ENCODE peak calls at places on chromosomes 4 and X, in five cellular contexts. F is progenitor cell of endocrine pancreas, S is fibroblast of lung, K is HFFc6, X is fibroblast of mammary gland. C is an unnamed sample.

GRCh38 chr4:24470681-24471622 is 113.4 kb downstream of the DHX15 start:
- DNase-seq in F (peak; percentile 19), S (peak; percentile 64), K (no peak), X (peak; percentile 45), C (peak; percentile 52)

GRCh38 chrX:11190745-11191510 is 79.8 kb downstream of the HCCS start:
- DNase-seq in F (no peak), S (no peak), K (no peak), X (no peak), C (no peak)

GRCh38 chrX:2662586-2662985 is 28.5 kb upstream of the CD99 start:
- DNase-seq in F (no peak), S (no peak), K (no peak), X (no peak), C (no peak)

GRCh38 chrX:72381439-72382198 is 75.9 kb upstream of the CITED1 start:
- DNase-seq in F (no peak), S (peak; percentile 21), K (no peak), X (peak; percentile 17), C (no peak)

GRCh38 chrX:70969635-70970481 is 39.0 kb upstream of the SLC7A3 start:
- DNase-seq in F (no peak), S (no peak), K (no peak), X (no peak), C (no peak)

GRCh38 chr4:2082118-2082517 is 23.0 kb downstream of the NAT8L start:
- DNase-seq in F (no peak), S (no peak), K (no peak), X (no peak), C (peak; percentile 24)

GRCh38 chr4:105710678-105711077 is 2.1 kb downstream of the GSTCD start:
- DNase-seq in F (no peak), S (peak; percentile 2), K (peak; percentile 16), X (peak; percentile 54), C (no peak)

GRCh38 chrX:97806238-97806637 is 922.5 kb downstream of the RPA4 start:
- DNase-seq in F (no peak), S (peak; percentile 72), K (peak; percentile 56), X (peak; percentile 24), C (no peak)

GRCh38 chrX:71235482-71235881 is 12.5 kb downstream of the GJB1 start:
- DNase-seq in F (no peak), S (no peak), K (no peak), X (no peak), C (no peak)

GRCh38 chrX:64894454-64895038 is 81.7 kb downstream of the ZC4H2 start:
- DNase-seq in F (peak; percentile 14), S (no peak), K (no peak), X (peak; percentile 7), C (peak; percentile 53)

GRCh38 chr4:124030038-124030638 is 633.5 kb downstream of the SPRY1 start:
- DNase-seq in F (no peak), S (no peak), K (no peak), X (peak; percentile 45), C (no peak)

GRCh38 chr4:76420901-76421581 is at the start of gene CCDC158:
- DNase-seq in F (no peak), S (peak; percentile 36), K (no peak), X (no peak), C (no peak)

GRCh38 chr4:109629775-109630174 is 69.7 kb downstream of the MCUB start:
- DNase-seq in F (no peak), S (no peak), K (no peak), X (no peak), C (no peak)

GRCh38 chr4:127580891-127581290 is 51.9 kb upstream of the INTU start:
- DNase-seq in F (no peak), S (no peak), K (no peak), X (no peak), C (no peak)

GRCh38 chrX:119541188-119541587 is 24.0 kb downstream of the STEEP1 start:
- DNase-seq in F (no peak), S (peak; percentile 74), K (peak; percentile 75), X (peak; percentile 82), C (no peak)

GRCh38 chr4:181647396-181648107 is 595.6 kb upstream of the TENM3 start:
- DNase-seq in F (no peak), S (no peak), K (peak; percentile 19), X (peak; percentile 37), C (no peak)

GRCh38 chrX:115989686-115990085 is 180.9 kb upstream of the AGTR2 start:
- DNase-seq in F (no peak), S (no peak), K (no peak), X (no peak), C (no peak)

GRCh38 chrX:115988825-115989224 is 181.7 kb upstream of the AGTR2 start:
- DNase-seq in F (no peak), S (no peak), K (no peak), X (no peak), C (no peak)
- TF ChIP-seq CTCF in F (peak; percentile 67), S (no peak), K (no peak), X (peak; percentile 32), C (no peak)

DNA sequence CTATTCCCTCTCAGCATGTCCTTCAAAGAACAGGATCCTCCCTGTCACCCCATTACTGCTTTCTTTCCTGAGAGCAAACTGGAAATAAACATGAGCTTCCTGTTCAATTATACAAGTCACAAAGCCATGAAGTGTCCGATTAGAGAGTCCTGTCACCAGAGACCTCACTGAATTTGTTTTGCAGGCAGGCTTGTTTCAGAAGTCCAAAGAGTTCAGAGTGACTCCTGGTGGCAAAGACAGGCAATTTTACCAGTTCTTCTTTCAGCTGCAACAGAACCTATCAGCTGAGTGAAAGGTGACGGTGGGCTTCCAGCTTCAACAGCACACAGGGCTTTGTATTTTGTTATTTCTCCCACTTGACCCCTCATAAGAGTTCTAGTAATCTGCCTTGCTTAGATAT is 6.4 kb downstream of the ELK1 start:
- DNase-seq in F (no peak), S (peak; percentile 21), K (no peak), X (peak; percentile 47), C (no peak)
- TF ChIP-seq CTCF in F (peak; percentile 33), S (peak; percentile 43), K (peak; percentile 40), X (peak; percentile 46), C (no peak)

GRCh38 chr4:8239661-8240060 is 29.9 kb upstream of the HTRA3 start:
- DNase-seq in F (no peak), S (no peak), K (no peak), X (no peak), C (no peak)

GRCh38 chr4:8237256-8237989 is 32.1 kb upstream of the HTRA3 start:
- DNase-seq in F (no peak), S (no peak), K (no peak), X (no peak), C (no peak)

GRCh38 chr4:8238061-8238511 is 31.5 kb upstream of the HTRA3 start:
- DNase-seq in F (no peak), S (no peak), K (no peak), X (no peak), C (peak; percentile 88)

GRCh38 chr4:8239226-8239625 is 30.3 kb upstream of the HTRA3 start:
- DNase-seq in F (no peak), S (no peak), K (no peak), X (no peak), C (no peak)

DNA sequence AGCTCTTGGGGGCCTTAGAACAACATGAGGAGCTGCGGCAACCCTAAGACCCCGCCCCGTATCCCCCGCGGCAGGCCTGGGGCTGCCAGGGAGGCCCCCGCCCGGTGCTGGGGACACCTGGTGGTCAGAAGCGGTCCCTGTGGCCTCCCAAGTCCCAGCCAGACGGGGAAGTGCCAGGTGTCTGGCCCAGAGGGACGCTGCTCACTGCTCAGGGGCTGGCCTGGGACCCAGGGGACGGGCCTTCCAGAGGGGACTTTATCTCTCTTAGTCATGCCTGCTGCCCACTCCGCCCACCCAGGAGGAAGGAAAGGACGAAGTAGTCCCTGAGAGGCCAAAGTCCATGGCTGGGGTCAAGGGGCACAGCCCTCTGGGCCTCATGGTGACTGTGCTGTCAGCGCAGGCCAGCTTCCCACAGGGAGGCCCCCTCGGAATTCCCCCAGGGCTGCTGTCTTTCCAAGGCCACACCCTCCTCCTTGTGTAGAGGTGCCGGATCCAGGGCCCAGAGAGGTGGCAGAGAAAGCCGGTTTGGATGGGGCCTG is 31.0 kb upstream of the HTRA3 start:
- DNase-seq in F (peak; percentile 44), S (no peak), K (no peak), X (no peak), C (no peak)
- TF ChIP-seq CTCF in F (peak; percentile 74), S (no peak), K (peak; percentile 76), X (no peak), C (peak; percentile 7)

GRCh38 chr4:164997941-164998340 is 20.5 kb upstream of the TRIM61 start:
- DNase-seq in F (no peak), S (no peak), K (no peak), X (no peak), C (no peak)

DNA sequence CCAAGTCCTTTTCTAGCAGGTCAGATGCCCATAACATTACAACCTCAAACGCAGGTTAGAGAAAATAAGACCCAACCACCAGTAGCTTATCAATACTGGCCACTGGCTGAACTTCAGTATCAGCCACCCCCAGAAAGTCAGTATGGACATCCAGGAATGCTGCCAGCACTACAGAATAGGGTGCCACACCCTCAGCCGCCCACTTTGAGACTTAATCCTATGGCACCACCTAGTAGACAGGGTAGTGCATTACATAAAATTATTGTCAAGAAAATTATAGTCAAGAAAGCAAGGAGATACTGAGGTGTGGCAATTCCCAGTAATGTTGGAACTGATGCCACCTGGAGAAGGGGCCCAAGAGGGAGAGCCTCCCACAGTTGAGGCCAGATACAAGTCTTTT is 19.9 kb upstream of the TRIM61 start:
- DNase-seq in F (no peak), S (no peak), K (no peak), X (peak; percentile 20), C (no peak)
- TF ChIP-seq CTCF in F (no peak), S (no peak), K (no peak), X (peak; percentile 20), C (no peak)

GRCh38 chrX:152343306-152343705 is 107.8 kb downstream of the GABRA3 start:
- DNase-seq in F (no peak), S (no peak), K (no peak), X (peak; percentile 1), C (no peak)
- TF ChIP-seq CTCF in F (peak; percentile 20), S (no peak), K (no peak), X (no peak), C (no peak)

DNA sequence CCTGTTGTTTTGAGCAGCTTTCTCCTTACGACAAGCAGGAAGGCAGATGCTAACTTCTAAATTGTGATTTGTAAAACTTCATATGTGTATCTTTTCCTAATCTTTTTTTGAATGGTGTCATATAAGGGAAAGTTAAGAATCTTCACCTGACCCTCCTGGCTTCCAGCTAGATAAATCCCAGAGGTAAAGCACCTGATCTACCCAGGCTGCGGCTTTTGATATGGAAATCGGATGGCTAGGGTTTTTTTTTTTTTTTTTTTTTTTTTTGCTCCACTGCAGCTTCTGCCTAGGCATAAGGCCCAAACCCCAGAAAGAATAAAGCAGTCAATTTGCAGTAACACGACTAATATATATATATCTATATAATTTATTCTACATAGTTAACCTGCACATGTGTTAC is 10.0 kb downstream of the MAB21L2 start:
- DNase-seq in F (no peak), S (no peak), K (no peak), X (no peak), C (no peak)
- TF ChIP-seq CTCF in F (no peak), S (no peak), K (no peak), X (no peak), C (no peak)

C was measured in Peyer's patch.